ENCODE peak calls at places on chromosomes 12 and 14, in five cellular contexts. W is caudate nucleus, B is H9, X is globus pallidus, Y is transverse colon. C is an unnamed sample.

GRCh38 chr12:47028981-47029708 is 50.3 kb upstream of the PCED1B start:
- DNase-seq in W (no peak), B (no peak), X (no peak), Y (no peak), C (no peak)

GRCh38 chr12:31106101-31106803 is 32.6 kb downstream of the DDX11 start:
- DNase-seq in W (no peak), B (peak), X (no peak), Y (no peak), C (no peak)

GRCh38 chr14:24674204-24674970 is 40.4 kb upstream of the GZMB start:
- DNase-seq in W (no peak), B (no peak), X (no peak), Y (no peak), C (peak)

GRCh38 chr12:4271433-4272013 is 2.0 kb upstream of the CCND2 start:
- DNase-seq in W (no peak), B (no peak), X (peak), Y (no peak), C (no peak)

GRCh38 chr14:36817071-36817930 is 155.6 kb downstream of the PAX9 start:
- DNase-seq in W (no peak), B (no peak), X (no peak), Y (no peak), C (no peak)

GRCh38 chr14:54329082-54329695 is 67.6 kb upstream of the CDKN3 start:
- DNase-seq in W (no peak), B (peak), X (peak), Y (peak), C (peak)

GRCh38 chr14:35553808-35554207 is 19.8 kb downstream of the INSM2 start:
- DNase-seq in W (no peak), B (no peak), X (no peak), Y (no peak), C (no peak)

GRCh38 chr12:30044206-30044605 is 260.5 kb upstream of the TMTC1 start:
- DNase-seq in W (no peak), B (no peak), X (no peak), Y (no peak), C (no peak)

C was measured in NAMALWA.